ENCODE peak calls at places on chromosomes 12 and 14, in nine cellular contexts. L is anterior cingulate cortex; D is stimulated activated CD4-positive, alpha-beta T cell treated with anti-CD3 and anti-CD28 coated beads, Interleukin-15, amount 100 ng/mL, for 24 hours; W is NK-92 treated with Interleukin-12 subunit alpha and Interleukin-12 subunit beta, amount 100 ng/mL, for 24 hours; J is NCI-H460; A is endothelial cell; R is NCI-H1417; U is stimulated activated naive CD8-positive, alpha-beta T cell treated with anti-CD3 and anti-CD28 coated beads, Interleukin-15, Interleukin-2, amounts not matched to agents 100 U/mL and 50 U/mL, for 24 hours; T is IMR-90. Y is an unnamed sample.

GRCh38 chr14:105480807-105481801 is 5.6 kb upstream of the CRIP1 start:
- DNase-seq in L (peak), D (peak), W (peak), J (peak), A (peak), R (peak), U (peak), T (peak), Y (peak)

GRCh38 chr14:50659327-50659974 is 8.7 kb downstream of the SAV1 start:
- DNase-seq in L (no peak), D (no peak), W (no peak), J (no peak), A (no peak), R (no peak), U (no peak), T (no peak), Y (no peak)

GRCh38 chr14:69493038-69493437 is 8.5 kb downstream of the PLEKHD1 start:
- DNase-seq in L (no peak), D (no peak), W (no peak), J (no peak), A (no peak), R (no peak), U (no peak), T (no peak), Y (no peak)

GRCh38 chr14:79641371-79641770 is 569.9 kb downstream of the DIO2 start:
- DNase-seq in L (no peak), D (no peak), W (no peak), J (no peak), A (no peak), R (no peak), U (no peak), T (no peak), Y (no peak)

GRCh38 chr14:54331516-54331915 is 65.3 kb upstream of the CDKN3 start:
- DNase-seq in L (no peak), D (no peak), W (no peak), J (no peak), A (no peak), R (no peak), U (no peak), T (no peak), Y (no peak)

GRCh38 chr12:6700646-6701051 is at the start of gene PIANP:
- DNase-seq in L (peak), D (peak), W (no peak), J (no peak), A (peak), R (peak), U (peak), T (peak), Y (peak)

GRCh38 chr14:76080009-76080408 is 71.7 kb upstream of the GPATCH2L start:
- DNase-seq in L (peak), D (no peak), W (no peak), J (no peak), A (no peak), R (no peak), U (no peak), T (no peak), Y (no peak)

GRCh38 chr14:61569783-61570182 is 125.5 kb upstream of the HIF1A start:
- DNase-seq in L (no peak), D (peak), W (peak), J (no peak), A (no peak), R (no peak), U (peak), T (peak), Y (no peak)

GRCh38 chr14:24889843-24890242 is 160.1 kb downstream of the STXBP6 start:
- DNase-seq in L (no peak), D (no peak), W (no peak), J (no peak), A (no peak), R (no peak), U (no peak), T (peak), Y (no peak)

GRCh38 chr14:94480809-94481208 is 4.8 kb upstream of the SERPINA9 start:
- DNase-seq in L (no peak), D (no peak), W (no peak), J (no peak), A (no peak), R (no peak), U (no peak), T (no peak), Y (no peak)

GRCh38 chr12:69511469-69511868 is 41.3 kb downstream of the FRS2 start:
- DNase-seq in L (no peak), D (no peak), W (no peak), J (no peak), A (no peak), R (no peak), U (no peak), T (peak), Y (no peak)

GRCh38 chr12:65461017-65461416 is 182.5 kb downstream of the MSRB3 start:
- DNase-seq in L (no peak), D (no peak), W (no peak), J (no peak), A (no peak), R (no peak), U (no peak), T (no peak), Y (no peak)

GRCh38 chr14:101117543-101117942 is 214.0 kb upstream of the RTL1 start:
- DNase-seq in L (no peak), D (no peak), W (no peak), J (no peak), A (no peak), R (no peak), U (no peak), T (no peak), Y (no peak)

GRCh38 chr14:67941456-67942018 is 122.0 kb downstream of the RAD51B start:
- DNase-seq in L (no peak), D (no peak), W (no peak), J (no peak), A (no peak), R (no peak), U (no peak), T (peak), Y (no peak)

GRCh38 chr14:55102141-55102547 is 26.9 kb upstream of the LGALS3 start:
- DNase-seq in L (peak), D (peak), W (peak), J (peak), A (no peak), R (peak), U (peak), T (peak), Y (peak)

GRCh38 chr14:32602699-32603098 is 273.6 kb downstream of the AKAP6 start:
- DNase-seq in L (no peak), D (no peak), W (no peak), J (no peak), A (no peak), R (no peak), U (no peak), T (no peak), Y (no peak)

GRCh38 chr14:48125654-48126053 is 450.2 kb upstream of the MDGA2 start:
- DNase-seq in L (no peak), D (no peak), W (no peak), J (no peak), A (no peak), R (no peak), U (no peak), T (no peak), Y (no peak)

GRCh38 chr12:109605599-109606228 is 32.1 kb downstream of the MVK start:
- DNase-seq in L (no peak), D (no peak), W (no peak), J (no peak), A (no peak), R (no peak), U (no peak), T (no peak), Y (peak)

GRCh38 chr14:74526854-74527585 is 33.5 kb downstream of the ISCA2 start:
- DNase-seq in L (no peak), D (no peak), W (no peak), J (no peak), A (no peak), R (no peak), U (no peak), T (no peak), Y (no peak)

GRCh38 chr14:72741836-72742681 is 151.8 kb downstream of the DPF3 start:
- DNase-seq in L (no peak), D (no peak), W (no peak), J (no peak), A (peak), R (no peak), U (no peak), T (no peak), Y (peak)

GRCh38 chr12:113271853-113272561 is 50.7 kb downstream of the TPCN1 start:
- DNase-seq in L (peak), D (peak), W (no peak), J (no peak), A (no peak), R (no peak), U (peak), T (peak), Y (peak)

GRCh38 chr12:27525373-27525772 is 1.4 kb downstream of the PPFIBP1 start:
- DNase-seq in L (no peak), D (no peak), W (no peak), J (no peak), A (peak), R (no peak), U (no peak), T (peak), Y (no peak)

GRCh38 chr14:70032016-70032415 is 152.8 kb downstream of the SMOC1 start:
- DNase-seq in L (no peak), D (no peak), W (no peak), J (no peak), A (no peak), R (no peak), U (no peak), T (no peak), Y (no peak)

GRCh38 chr14:103739466-103739792 is 23.8 kb downstream of the ZFYVE21 start:
- DNase-seq in L (no peak), D (no peak), W (no peak), J (no peak), A (no peak), R (no peak), U (no peak), T (no peak), Y (no peak)

GRCh38 chr14:94031880-94032279 is 5.7 kb downstream of the OTUB2 start:
- DNase-seq in L (no peak), D (no peak), W (no peak), J (no peak), A (no peak), R (no peak), U (no peak), T (no peak), Y (no peak)

GRCh38 chr14:50768693-50769092 is 62.3 kb downstream of the NIN start:
- DNase-seq in L (no peak), D (no peak), W (no peak), J (peak), A (no peak), R (no peak), U (no peak), T (peak), Y (no peak)

GRCh38 chr12:68750506-68750905 is 4.5 kb downstream of the SLC35E3 start:
- DNase-seq in L (peak), D (no peak), W (no peak), J (no peak), A (no peak), R (no peak), U (no peak), T (peak), Y (no peak)

GRCh38 chr14:55477680-55478079 is 37.3 kb upstream of the TBPL2 start:
- DNase-seq in L (no peak), D (no peak), W (no peak), J (no peak), A (no peak), R (no peak), U (no peak), T (no peak), Y (no peak)

GRCh38 chr14:21385170-21385904 is 1.5 kb upstream of the SUPT16H start:
- DNase-seq in L (no peak), D (no peak), W (no peak), J (no peak), A (no peak), R (peak), U (peak), T (no peak), Y (no peak)

GRCh38 chr14:68279777-68280233 is 460.2 kb downstream of the RAD51B start:
- DNase-seq in L (no peak), D (no peak), W (no peak), J (no peak), A (no peak), R (no peak), U (no peak), T (no peak), Y (no peak)

GRCh38 chr12:6340745-6341438 is 984 bp downstream of the TNFRSF1A start:
- DNase-seq in L (no peak), D (no peak), W (no peak), J (no peak), A (no peak), R (no peak), U (no peak), T (no peak), Y (no peak)

GRCh38 chr12:113929312-113929989 is 36.7 kb downstream of the RBM19 start:
- DNase-seq in L (no peak), D (peak), W (no peak), J (no peak), A (no peak), R (no peak), U (peak), T (no peak), Y (no peak)

GRCh38 chr12:116039081-116039480 is 238.4 kb downstream of the MED13L start:
- DNase-seq in L (no peak), D (no peak), W (no peak), J (no peak), A (no peak), R (no peak), U (no peak), T (no peak), Y (no peak)

GRCh38 chr12:27237790-27238771 is 6.0 kb upstream of the STK38L start:
- DNase-seq in L (no peak), D (no peak), W (no peak), J (no peak), A (no peak), R (no peak), U (no peak), T (peak), Y (no peak)

GRCh38 chr12:122080149-122081107 is 1.9 kb downstream of the MLXIP start:
- DNase-seq in L (peak), D (peak), W (no peak), J (no peak), A (no peak), R (peak), U (peak), T (peak), Y (peak)

GRCh38 chr12:106113042-106113441 is 25.7 kb downstream of the NUAK1 start:
- DNase-seq in L (no peak), D (peak), W (peak), J (peak), A (no peak), R (no peak), U (peak), T (peak), Y (no peak)

GRCh38 chr12:120229071-120229582 is 28.2 kb upstream of the RPLP0 start:
- DNase-seq in L (no peak), D (no peak), W (no peak), J (peak), A (no peak), R (peak), U (no peak), T (no peak), Y (peak)